ENCODE peak calls at places on chromosomes 5 and 9, in five cellular contexts. J is A549, E is HepG2, C is K562, B is GM12878. K is an unnamed sample.

GRCh38 chr9:98750396-98751060 is 41.8 kb upstream of the GABBR2 start:
- DNase-seq in J (no peak), E (no peak), C (no peak), B (no peak), K (no peak)

GRCh38 chr5:33828611-33829286 is 63.0 kb downstream of the ADAMTS12 start:
- DNase-seq in J (no peak), E (no peak), C (no peak), B (no peak), K (no peak)

GRCh38 chr5:66144074-66144798 is at the start of gene SREK1:
- DNase-seq in J (peak; percentile 96), E (peak; percentile 82), C (peak; percentile 93), B (peak; percentile 63), K (peak; percentile 94)

GRCh38 chr5:133828727-133829126 is 139.7 kb downstream of the C5orf15 start:
- DNase-seq in J (no peak), E (no peak), C (no peak), B (no peak), K (no peak)

GRCh38 chr5:139774980-139775654 is 20.5 kb upstream of the PSD2 start:
- DNase-seq in J (peak; percentile 83), E (peak; percentile 49), C (peak; percentile 94), B (no peak), K (peak; percentile 87)

GRCh38 chr5:150658699-150659265 is 2.3 kb upstream of the MYOZ3 start:
- DNase-seq in J (no peak), E (no peak), C (no peak), B (no peak), K (no peak)

GRCh38 chr5:125412561-125413535 is 666.4 kb upstream of the ZNF608 start:
- DNase-seq in J (peak; percentile 9), E (peak; percentile 4), C (no peak), B (no peak), K (peak; percentile 78)

GRCh38 chr9:107819772-107820171 is 330.2 kb upstream of the KLF4 start:
- DNase-seq in J (no peak), E (no peak), C (no peak), B (no peak), K (no peak)

GRCh38 chr9:114361542-114361941 is 26.2 kb downstream of the AKNA start:
- DNase-seq in J (no peak), E (no peak), C (no peak), B (no peak), K (no peak)

GRCh38 chr5:96329294-96329693 is 103.8 kb downstream of the PCSK1 start:
- DNase-seq in J (no peak), E (no peak), C (no peak), B (no peak), K (no peak)

GRCh38 chr9:127707766-127708165 is 978 bp downstream of the CFAP157 start:
- DNase-seq in J (no peak), E (peak; percentile 12), C (peak; percentile 39), B (no peak), K (no peak)

GRCh38 chr5:96590796-96591195 is 71.4 kb upstream of the CAST start:
- DNase-seq in J (no peak), E (no peak), C (no peak), B (no peak), K (no peak)

GRCh38 chr5:103393131-103393754 is 134.7 kb downstream of the MACIR start:
- DNase-seq in J (no peak), E (no peak), C (no peak), B (peak; percentile 3), K (no peak)

GRCh38 chr5:16234598-16234997 is 55.0 kb upstream of the MARCHF11 start:
- DNase-seq in J (no peak), E (no peak), C (no peak), B (no peak), K (no peak)

GRCh38 chr9:120926397-120926928 is at the start of gene TRAF1:
- DNase-seq in J (no peak), E (no peak), C (no peak), B (no peak), K (no peak)

GRCh38 chr5:1537166-1538154 is 13.7 kb upstream of the LPCAT1 start:
- DNase-seq in J (no peak), E (no peak), C (no peak), B (no peak), K (no peak)

GRCh38 chr5:44714871-44715580 is 93.7 kb upstream of the MRPS30 start:
- DNase-seq in J (no peak), E (no peak), C (no peak), B (no peak), K (no peak)

GRCh38 chr5:168916266-168916665 is 337.1 kb upstream of the PANK3 start:
- DNase-seq in J (no peak), E (no peak), C (no peak), B (no peak), K (no peak)

GRCh38 chr9:80866576-80867227 is 822.6 kb downstream of the TLE1 start:
- DNase-seq in J (no peak), E (no peak), C (no peak), B (no peak), K (no peak)

GRCh38 chr9:71744754-71745521 is 23.4 kb downstream of the CEMIP2 start:
- DNase-seq in J (no peak), E (no peak), C (no peak), B (no peak), K (no peak)

GRCh38 chr5:96340357-96340756 is 92.7 kb downstream of the PCSK1 start:
- DNase-seq in J (no peak), E (no peak), C (no peak), B (no peak), K (no peak)

GRCh38 chr5:167945542-167946384 is 345.7 kb upstream of the WWC1 start:
- DNase-seq in J (no peak), E (no peak), C (no peak), B (no peak), K (no peak)

GRCh38 chr9:14030350-14030823 is 283.6 kb downstream of the NFIB start:
- DNase-seq in J (no peak), E (no peak), C (no peak), B (no peak), K (peak; percentile 36)

GRCh38 chr9:88028338-88028737 is 54.0 kb upstream of the CDK20 start:
- DNase-seq in J (no peak), E (no peak), C (no peak), B (no peak), K (no peak)

GRCh38 chr9:90095682-90096081 is 490.9 kb downstream of the GADD45G start:
- DNase-seq in J (no peak), E (no peak), C (no peak), B (no peak), K (no peak)

GRCh38 chr9:36008774-36009300 is 27.9 kb upstream of the RECK start:
- DNase-seq in J (peak; percentile 85), E (peak; percentile 74), C (peak; percentile 79), B (no peak), K (peak; percentile 75)

GRCh38 chr5:102498271-102499034 is at the start of gene SLCO6A1:
- DNase-seq in J (no peak), E (no peak), C (no peak), B (no peak), K (no peak)

GRCh38 chr5:174610968-174611367 is 113.4 kb upstream of the MSX2 start:
- DNase-seq in J (no peak), E (no peak), C (no peak), B (no peak), K (no peak)

GRCh38 chr5:124546643-124547042 is 199.8 kb downstream of the ZNF608 start:
- DNase-seq in J (no peak), E (no peak), C (no peak), B (no peak), K (no peak)

GRCh38 chr5:142472306-142472951 is 147.6 kb upstream of the SPRY4 start:
- DNase-seq in J (peak; percentile 82), E (peak; percentile 66), C (peak; percentile 40), B (no peak), K (no peak)

GRCh38 chr5:65926893-65927292 is 518 bp downstream of the ERBIN start:
- DNase-seq in J (no peak), E (no peak), C (no peak), B (no peak), K (no peak)

GRCh38 chr5:37871023-37871815 is 31.4 kb upstream of the GDNF start:
- DNase-seq in J (no peak), E (no peak), C (no peak), B (no peak), K (no peak)

GRCh38 chr9:135065804-135066203 is 21.7 kb upstream of the OLFM1 start:
- DNase-seq in J (no peak), E (no peak), C (no peak), B (no peak), K (no peak)
- TF ChIP-seq BHLHE40 in J (no peak), E (no peak), C (no peak), B (no peak), K (no peak)

GRCh38 chr5:20601678-20602100 is 613.7 kb upstream of the CDH18 start:
- DNase-seq in J (no peak), E (no peak), C (no peak), B (no peak), K (peak; percentile 9)
- TF ChIP-seq BHLHE40 in J (no peak), E (no peak), C (no peak), B (no peak), K (no peak)

GRCh38 chr5:106116682-106117081 is 1554.1 kb downstream of the EFNA5 start:
- DNase-seq in J (no peak), E (no peak), C (no peak), B (no peak), K (no peak)
- TF ChIP-seq BHLHE40 in J (no peak), E (no peak), C (no peak), B (no peak), K (no peak)

DNA sequence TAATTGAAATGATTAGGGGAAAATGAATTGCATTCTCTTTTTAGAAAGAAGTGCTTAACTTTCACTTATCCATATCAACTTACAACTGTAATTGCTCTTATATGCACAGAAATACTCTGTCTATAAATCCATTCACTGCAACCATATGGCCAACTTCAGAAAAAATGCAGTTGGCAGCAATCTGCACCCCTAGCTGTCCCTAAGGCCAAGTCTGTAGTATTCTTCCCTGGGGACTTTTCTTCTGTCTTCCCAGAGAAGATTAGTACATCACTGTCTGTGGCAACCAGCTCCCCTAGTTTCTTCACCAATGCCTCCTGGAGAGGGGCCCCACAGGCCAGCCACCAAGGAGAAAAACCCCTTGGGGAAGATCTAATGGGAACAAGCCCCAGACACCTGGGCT is 45.4 kb downstream of the ABCA1 start:
- DNase-seq in J (no peak), E (no peak), C (no peak), B (no peak), K (no peak)
- TF ChIP-seq BHLHE40 in J (no peak), E (no peak), C (no peak), B (no peak), K (no peak)

GRCh38 chr9:134403682-134404301 is 77.5 kb downstream of the RXRA start:
- DNase-seq in J (no peak), E (no peak), C (no peak), B (no peak), K (no peak)
- TF ChIP-seq BHLHE40 in J (no peak), E (no peak), C (no peak), B (no peak), K (no peak)

DNA sequence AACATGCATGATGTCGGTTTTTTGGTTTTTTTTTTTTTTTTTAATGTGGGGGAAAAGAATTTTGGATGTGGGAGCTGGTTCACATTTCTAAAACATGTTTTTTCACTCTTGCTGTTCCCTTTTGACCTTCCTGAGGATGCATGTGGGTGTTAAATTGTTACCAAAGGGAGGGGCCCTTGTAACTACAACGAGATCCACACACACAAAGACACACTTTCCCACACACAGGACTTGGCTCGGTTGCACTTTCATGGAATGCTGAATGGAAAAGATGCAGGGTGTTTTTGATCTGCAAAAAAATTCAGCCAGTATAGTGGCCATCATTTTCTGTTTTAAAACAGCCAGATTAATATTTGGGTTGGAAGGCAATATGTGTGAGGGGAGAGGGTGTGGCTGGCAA is 577.0 kb downstream of the EBF1 start:
- DNase-seq in J (no peak), E (no peak), C (no peak), B (no peak), K (no peak)
- TF ChIP-seq BHLHE40 in J (no peak), E (no peak), C (no peak), B (no peak), K (no peak)

GRCh38 chr5:89556215-89557009 is 673.4 kb upstream of the MEF2C start:
- DNase-seq in J (peak; percentile 16), E (no peak), C (no peak), B (no peak), K (no peak)
- TF ChIP-seq BHLHE40 in J (no peak), E (no peak), C (no peak), B (no peak), K (no peak)